ENCODE peak calls at places on chromosomes 1 and 21, in four cellular contexts. P, Q, W and Z are unnamed samples.

GRCh38 chr1:53366901-53367502 is 39.1 kb upstream of the LRP8 start:
- DNase-seq in P (no peak), W (peak), Q (no peak), Z (no peak)

GRCh38 chr1:228882041-228882784 is 146.9 kb downstream of the RHOU start:
- DNase-seq in Q (no peak), P (no peak), W (no peak), Z (no peak)

GRCh38 chr21:45042664-45043161 is 31.7 kb upstream of the ADARB1 start:
- DNase-seq in P (no peak), Q (no peak), W (no peak), Z (no peak)

GRCh38 chr1:92367496-92367895 is 68.6 kb downstream of the RPAP2 start:
- DNase-seq in Q (no peak), W (no peak), P (no peak), Z (no peak)

GRCh38 chr1:45443580-45444446 is 47.1 kb downstream of the TESK2 start:
- DNase-seq in Q (no peak), W (no peak), P (no peak), Z (no peak)

GRCh38 chr1:235650341-235651169 is 971 bp upstream of the GNG4 start:
- DNase-seq in W (peak), P (no peak), Q (peak), Z (no peak)

GRCh38 chr1:52111492-52111891 is 30.4 kb upstream of the ZFYVE9 start:
- DNase-seq in W (no peak), Q (no peak), P (no peak), Z (no peak)

GRCh38 chr1:223179280-223179679 is 36.2 kb upstream of the TLR5 start:
- DNase-seq in P (no peak), Q (no peak), W (no peak), Z (no peak)

GRCh38 chr21:20443558-20444155 is 554.6 kb upstream of the NCAM2 start:
- DNase-seq in P (no peak), Q (no peak), W (no peak), Z (no peak)

GRCh38 chr1:166730299-166730888 is 108.9 kb upstream of the POGK start:
- DNase-seq in W (no peak), P (no peak), Q (no peak), Z (no peak)

GRCh38 chr1:214031267-214031650 is 43.5 kb downstream of the PROX1 start:
- DNase-seq in Q (no peak), W (no peak), P (no peak), Z (no peak)

GRCh38 chr1:192522673-192523072 is 52.9 kb upstream of the RGS1 start:
- DNase-seq in Q (no peak), P (no peak), W (no peak), Z (no peak)

GRCh38 chr21:31386006-31386405 is 41.9 kb upstream of the TIAM1 start:
- DNase-seq in W (no peak), P (no peak), Q (no peak), Z (no peak)

GRCh38 chr1:117686907-117687306 is 81.1 kb downstream of the TENT5C start:
- DNase-seq in P (no peak), W (no peak), Q (no peak), Z (no peak)

GRCh38 chr1:19113362-19114092 is 96.5 kb downstream of the UBR4 start:
- DNase-seq in Q (peak), P (no peak), W (peak), Z (no peak)

GRCh38 chr1:231053493-231054162 is 13.6 kb upstream of the FAM89A start:
- DNase-seq in P (peak), Q (peak), W (peak), Z (no peak)

GRCh38 chr1:20376880-20377494 is 86.3 kb downstream of the VWA5B1 start:
- DNase-seq in Q (peak), W (peak), P (peak), Z (no peak)

GRCh38 chr1:165697491-165697880 is 876 bp downstream of the ALDH9A1 start:
- DNase-seq in Q (no peak), W (no peak), P (no peak), Z (no peak)

GRCh38 chr1:17502326-17502778 is 37.1 kb upstream of the ARHGEF10L start:
- DNase-seq in W (peak), Q (peak), P (peak), Z (peak)

GRCh38 chr1:228374711-228375577 is 31.7 kb downstream of the TRIM11 start:
- DNase-seq in W (peak), Q (peak), P (peak), Z (peak)

GRCh38 chr1:25926731-25927496 is 20.7 kb upstream of the STMN1 start:
- DNase-seq in P (no peak), Q (no peak), W (no peak), Z (no peak)

GRCh38 chr1:181493885-181494284 is 10.6 kb downstream of the CACNA1E start:
- DNase-seq in P (no peak), W (no peak), Q (no peak), Z (no peak)

GRCh38 chr1:161088587-161089110 is 709 bp downstream of the NECTIN4 start:
- DNase-seq in P (no peak), W (peak), Q (no peak), Z (peak)

GRCh38 chr1:48206371-48206770 is 16.1 kb upstream of the SLC5A9 start:
- DNase-seq in W (no peak), P (no peak), Q (no peak), Z (no peak)

GRCh38 chr1:183505338-183506089 is 33.2 kb downstream of the SMG7 start:
- DNase-seq in P (no peak), W (no peak), Q (no peak), Z (no peak)
- H3K27ac ChIP-seq in P (no peak), W (no peak), Q (no peak), Z (no peak)

DNA sequence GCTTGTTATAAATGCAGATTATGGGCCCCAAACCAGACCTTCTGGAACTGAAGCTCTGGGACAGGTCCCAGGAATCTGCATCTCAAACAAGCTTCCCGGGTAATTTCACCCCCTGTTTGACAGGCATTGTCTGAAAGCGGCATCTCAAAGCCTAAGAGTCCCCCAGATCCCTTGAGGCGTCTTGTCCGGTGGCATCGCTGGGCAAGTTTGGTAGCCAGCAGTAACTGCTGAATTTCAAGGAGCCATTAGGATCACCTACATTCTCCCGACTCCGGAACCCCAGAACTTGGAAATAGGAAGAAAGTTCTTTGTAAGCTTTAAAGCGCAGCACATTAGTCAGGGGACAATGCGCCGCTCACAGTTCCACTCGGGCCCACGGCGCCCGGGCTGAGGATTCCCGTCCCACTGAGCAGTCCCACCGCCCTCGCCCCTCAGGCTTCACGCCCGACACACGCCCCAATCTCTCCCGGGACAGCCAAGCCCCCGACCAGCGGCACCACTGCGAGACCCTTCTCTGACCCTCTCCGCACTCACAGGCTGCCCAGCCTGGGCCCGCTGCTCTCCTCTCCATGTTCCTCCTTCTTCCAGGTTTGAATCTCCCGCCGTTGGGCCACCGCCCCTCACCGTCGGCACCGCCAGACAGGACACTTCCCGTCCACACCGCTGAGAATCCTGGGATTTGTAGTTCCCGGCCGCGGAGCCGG is at the start of gene IQGAP3:
- DNase-seq in W (peak), P (peak), Q (peak), Z (peak)
- H3K27ac ChIP-seq in W (no peak), P (no peak), Q (peak), Z (no peak)

GRCh38 chr1:41501581-41501980 is 17.1 kb upstream of the EDN2 start:
- DNase-seq in Q (peak), W (peak), P (no peak), Z (peak)
- H3K27ac ChIP-seq in Q (peak), W (peak), P (no peak), Z (peak)

DNA sequence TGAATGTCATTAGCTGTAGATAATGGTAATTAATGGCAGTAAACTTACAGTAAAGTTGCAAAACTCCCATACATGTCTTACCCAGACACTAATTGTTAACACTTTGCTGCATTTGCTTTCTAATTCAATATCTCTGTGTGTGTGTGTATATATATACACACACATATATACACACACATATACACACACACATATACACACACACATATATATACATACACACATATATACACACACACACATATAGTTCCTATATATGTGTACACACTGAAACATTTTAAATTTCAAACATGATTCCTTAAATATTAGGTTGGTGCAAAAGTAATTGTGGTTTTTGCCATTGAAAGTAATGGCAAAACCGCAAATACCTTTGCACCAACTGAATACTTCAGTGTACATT is 3.7 kb upstream of the EPHX1 start:
- DNase-seq in Q (no peak), P (no peak), W (no peak), Z (no peak)
- H3K27ac ChIP-seq in Q (no peak), P (no peak), W (no peak), Z (no peak)

GRCh38 chr1:81670286-81670685 is 130.4 kb upstream of the ADGRL2 start:
- DNase-seq in Q (peak), W (peak), P (peak), Z (no peak)
- H3K27ac ChIP-seq in Q (no peak), W (no peak), P (no peak), Z (no peak)